ENCODE peak calls at places on chromosomes 1 and 21, in eight cellular contexts. V is foreskin fibroblast; O is NB4; M is stimulated activated CD8-positive, alpha-beta memory T cell treated with anti-CD3 and anti-CD28 coated beads, Interleukin-2, amount 100 ng/mL, for 48 hours; G is dorsolateral prefrontal cortex; U is NCI-H82; A is neural progenitor cell; Y is mesothelial cell of epicardium. E is an unnamed sample.

GRCh38 chr1:35436078-35436477 is 121.1 kb downstream of the KIAA0319L start:
- DNase-seq in V (no peak), O (no peak), M (no peak), G (no peak), U (no peak), A (no peak), Y (no peak), E (no peak)

GRCh38 chr1:40662864-40663263 is 2.6 kb downstream of the RIMS3 start:
- DNase-seq in V (no peak), O (peak), M (no peak), G (no peak), U (peak), A (no peak), Y (no peak), E (peak)

GRCh38 chr1:214361636-214362035 is 80.7 kb downstream of the SMYD2 start:
- DNase-seq in V (no peak), O (no peak), M (no peak), G (no peak), U (no peak), A (no peak), Y (no peak), E (no peak)

GRCh38 chr1:15065291-15065690 is 88.3 kb upstream of the TMEM51 start:
- DNase-seq in V (no peak), O (no peak), M (no peak), G (no peak), U (no peak), A (no peak), Y (no peak), E (no peak)

GRCh38 chr21:41501919-41502318 is 6.0 kb downstream of the TMPRSS2 start:
- DNase-seq in V (no peak), O (no peak), M (no peak), G (peak), U (no peak), A (no peak), Y (no peak), E (peak)

GRCh38 chr1:68969430-68969829 is 472.5 kb upstream of the DEPDC1 start:
- DNase-seq in V (no peak), O (no peak), M (no peak), G (no peak), U (no peak), A (peak), Y (no peak), E (no peak)

GRCh38 chr1:244843148-244843978 is 7.9 kb downstream of the COX20 start:
- DNase-seq in V (no peak), O (no peak), M (no peak), G (no peak), U (no peak), A (no peak), Y (no peak), E (no peak)

GRCh38 chr1:20195464-20195780 is 9.1 kb upstream of the PLA2G2C start:
- DNase-seq in V (no peak), O (no peak), M (no peak), G (no peak), U (no peak), A (no peak), Y (no peak), E (no peak)

GRCh38 chr1:217417363-217417762 is 213.5 kb downstream of the GPATCH2 start:
- DNase-seq in V (no peak), O (no peak), M (no peak), G (no peak), U (no peak), A (no peak), Y (no peak), E (no peak)